ENCODE peak calls at places on chromosome 3, in five cellular contexts. R is anterior cingulate cortex, H is activated T-helper 1 cell treated with Interleukin-2 at 50 U/mL for 16 hours, A is T1000, M is Kasumi-1. V is an unnamed sample.

GRCh38 chr3:59545369-59545768 is 495.5 kb upstream of the CFAP20DC start:
- DNase-seq in R (no peak), H (no peak), A (no peak), M (no peak), V (no peak)

GRCh38 chr3:105614288-105615030 is 247.8 kb downstream of the ALCAM start:
- DNase-seq in R (no peak), H (no peak), A (no peak), M (no peak), V (no peak)

GRCh38 chr3:49662021-49662420 is 12.1 kb upstream of the APEH start:
- DNase-seq in R (no peak), H (no peak), A (no peak), M (no peak), V (no peak)

GRCh38 chr3:117277816-117278215 is 568.2 kb downstream of the TUSC7 start:
- DNase-seq in R (no peak), H (no peak), A (no peak), M (no peak), V (no peak)

GRCh38 chr3:190183121-190183520 is 62.4 kb upstream of the P3H2 start:
- DNase-seq in R (no peak), H (no peak), A (peak; percentile 15), M (no peak), V (no peak)

GRCh38 chr3:72380711-72381508 is 467.3 kb downstream of the SHQ1 start:
- DNase-seq in R (no peak), H (no peak), A (no peak), M (no peak), V (no peak)

GRCh38 chr3:134533493-134533892 is 47.6 kb downstream of the CEP63 start:
- DNase-seq in R (no peak), H (no peak), A (no peak), M (no peak), V (no peak)

GRCh38 chr3:43786102-43786952 is 95.6 kb downstream of the ABHD5 start:
- DNase-seq in R (no peak), H (no peak), A (no peak), M (no peak), V (no peak)

V was measured in SW 1271.